ENCODE peak calls at places on chromosomes 1 and 21, in eight cellular contexts. A, Z, U, C, X, J, F and W are unnamed samples.

GRCh38 chr1:34460193-34460592 is 283.5 kb downstream of the C1orf94 start:
- DNase-seq in A (no peak), Z (no peak), U (peak), C (no peak), X (no peak), J (peak), F (no peak), W (peak)

GRCh38 chr1:30789388-30790255 is 32.0 kb upstream of the LAPTM5 start:
- DNase-seq in A (no peak), Z (no peak), U (no peak), C (no peak), X (no peak), J (no peak), F (no peak), W (no peak)

GRCh38 chr1:55054396-55054795 is 15.0 kb downstream of the PCSK9 start:
- DNase-seq in A (no peak), Z (no peak), U (no peak), C (no peak), X (no peak), J (no peak), F (peak), W (no peak)

GRCh38 chr1:53402891-53403655 is 56.1 kb upstream of the DMRTB1 start:
- DNase-seq in A (no peak), Z (no peak), U (no peak), C (no peak), X (no peak), J (no peak), F (no peak), W (no peak)

GRCh38 chr1:70353641-70354331 is 736 bp downstream of the ANKRD13C start:
- DNase-seq in A (peak), Z (no peak), U (no peak), C (peak), X (no peak), J (peak), F (peak), W (peak)

GRCh38 chr1:116064616-116065015 is 46.6 kb upstream of the MAB21L3 start:
- DNase-seq in A (no peak), Z (no peak), U (no peak), C (peak), X (no peak), J (peak), F (no peak), W (no peak)

GRCh38 chr1:87869563-87869962 is 540.9 kb downstream of the LMO4 start:
- DNase-seq in A (no peak), Z (no peak), U (no peak), C (peak), X (no peak), J (peak), F (no peak), W (peak)

GRCh38 chr21:36551731-36552457 is 72.0 kb upstream of the CLDN14 start:
- DNase-seq in A (no peak), Z (no peak), U (no peak), C (peak), X (no peak), J (peak), F (no peak), W (no peak)

GRCh38 chr1:192879416-192879815 is 70.6 kb downstream of the RGS2 start:
- DNase-seq in A (no peak), Z (no peak), U (no peak), C (no peak), X (no peak), J (peak), F (no peak), W (no peak)

GRCh38 chr1:46301406-46302090 is 1.9 kb downstream of the LRRC41 start:
- DNase-seq in A (peak), Z (no peak), U (peak), C (peak), X (no peak), J (peak), F (peak), W (no peak)

GRCh38 chr1:46302091-46303037 is 1.1 kb downstream of the LRRC41 start:
- DNase-seq in A (peak), Z (peak), U (peak), C (peak), X (no peak), J (peak), F (peak), W (peak)

GRCh38 chr1:46300673-46301405 is 2.6 kb downstream of the LRRC41 start:
- DNase-seq in A (no peak), Z (peak), U (no peak), C (peak), X (no peak), J (peak), F (no peak), W (no peak)

GRCh38 chr1:46303872-46304326 is 401 bp downstream of the UQCRH start:
- DNase-seq in A (no peak), Z (no peak), U (no peak), C (no peak), X (no peak), J (no peak), F (no peak), W (no peak)

GRCh38 chr1:46303038-46303871 is at the start of the genes LRRC41 and UQCRH:
- DNase-seq in A (peak), Z (peak), U (peak), C (peak), X (peak), J (peak), F (peak), W (peak)
- TF ChIP-seq CTCF in A (no peak), Z (no peak), U (peak), C (no peak), X (peak), J (no peak), F (no peak), W (no peak)

GRCh38 chr1:198649598-198650338 is 10.9 kb downstream of the PTPRC start:
- DNase-seq in A (no peak), Z (no peak), U (no peak), C (no peak), X (no peak), J (no peak), F (no peak), W (no peak)
- H3K27ac ChIP-seq in A (no peak), Z (no peak), U (no peak), C (no peak), X (no peak), J (no peak), F (no peak), W (no peak)

GRCh38 chr21:35196128-35196527 is 147.0 kb upstream of the RUNX1 start:
- DNase-seq in A (no peak), Z (no peak), U (no peak), C (no peak), X (no peak), J (no peak), F (no peak), W (no peak)

GRCh38 chr21:35191754-35192153 is 142.7 kb upstream of the RUNX1 start:
- DNase-seq in A (no peak), Z (no peak), U (no peak), C (no peak), X (no peak), J (no peak), F (no peak), W (no peak)

GRCh38 chr21:35197191-35197590 is 148.1 kb upstream of the RUNX1 start:
- DNase-seq in A (no peak), Z (no peak), U (no peak), C (no peak), X (no peak), J (no peak), F (no peak), W (no peak)

GRCh38 chr21:35198004-35198403 is 148.9 kb upstream of the RUNX1 start:
- DNase-seq in A (no peak), Z (no peak), U (no peak), C (peak), X (no peak), J (peak), F (no peak), W (peak)

GRCh38 chr21:35195232-35195631 is 146.1 kb upstream of the RUNX1 start:
- DNase-seq in A (no peak), Z (no peak), U (no peak), C (no peak), X (no peak), J (no peak), F (no peak), W (no peak)
- TF ChIP-seq CTCF in A (no peak), Z (no peak), U (no peak), C (no peak), X (no peak), J (no peak), F (no peak), W (no peak)

GRCh38 chr1:29237906-29238600 is 1.7 kb downstream of the PTPRU start:
- DNase-seq in A (peak), Z (peak), U (no peak), C (peak), X (peak), J (peak), F (no peak), W (no peak)

GRCh38 chr1:29240400-29240837 is 4.1 kb downstream of the PTPRU start:
- DNase-seq in A (no peak), Z (no peak), U (peak), C (no peak), X (no peak), J (peak), F (no peak), W (no peak)

GRCh38 chr1:29236993-29237905 is 927 bp downstream of the PTPRU start:
- DNase-seq in A (peak), Z (peak), U (peak), C (peak), X (no peak), J (peak), F (no peak), W (no peak)

GRCh38 chr1:29239142-29239541 is 2.8 kb downstream of the PTPRU start:
- DNase-seq in A (no peak), Z (peak), U (peak), C (no peak), X (no peak), J (no peak), F (no peak), W (peak)

GRCh38 chr1:29238601-29238964 is 2.3 kb downstream of the PTPRU start:
- DNase-seq in A (no peak), Z (no peak), U (no peak), C (no peak), X (no peak), J (no peak), F (no peak), W (no peak)
- H3K27ac ChIP-seq in A (peak), Z (peak), U (no peak), C (no peak), X (peak), J (no peak), F (no peak), W (peak)

GRCh38 chr1:26029054-26029863 is 7.7 kb downstream of the EXTL1 start:
- DNase-seq in A (no peak), Z (no peak), U (no peak), C (no peak), X (no peak), J (no peak), F (no peak), W (no peak)

GRCh38 chr1:26031903-26032220 is 10.3 kb downstream of the EXTL1 start:
- DNase-seq in A (no peak), Z (no peak), U (no peak), C (no peak), X (no peak), J (no peak), F (no peak), W (no peak)

GRCh38 chr1:26031196-26031902 is 9.8 kb downstream of the EXTL1 start:
- DNase-seq in A (no peak), Z (no peak), U (no peak), C (peak), X (no peak), J (no peak), F (no peak), W (no peak)

GRCh38 chr1:26028490-26028980 is 7.0 kb downstream of the EXTL1 start:
- DNase-seq in A (no peak), Z (no peak), U (no peak), C (no peak), X (no peak), J (no peak), F (no peak), W (no peak)

GRCh38 chr1:26029864-26030481 is 8.4 kb downstream of the EXTL1 start:
- DNase-seq in A (no peak), Z (no peak), U (peak), C (peak), X (no peak), J (no peak), F (no peak), W (no peak)
- TF ChIP-seq CTCF in A (no peak), Z (no peak), U (peak), C (peak), X (no peak), J (no peak), F (peak), W (no peak)